ENCODE peak calls at places on chromosomes 16 and 17, in eight cellular contexts. One of them, this sample, is unnamed.

GRCh38 chr17:27379863-27380533 is 76.2 kb upstream of the KSR1 start:
- DNase-seq in RPMI7951: peak; percentile 77
- DNase-seq in prostate gland: peak; percentile 60
- DNase-seq in glomerular endothelial cell: no peak
- DNase-seq in stimulated activated CD4-positive, alpha-beta T cell treated with anti-CD3 and anti-CD28 coated beads, Interleukin-1b, Interleukin-23, amount 100 ng/mL, for 1 hour: no peak
- DNase-seq in T-helper 2 cell treated with Interferon-gamma antibody and Interleukin-4, amounts not matched to agents 5 μg/mL and 100 μg/mL, for 36 hours: no peak
- DNase-seq in HuH-7: peak; percentile 20
- DNase-seq in H1: no peak
- DNase-seq in this sample: peak; percentile 79

GRCh38 chr16:3952342-3953131 is 72.0 kb upstream of the CREBBP start:
- DNase-seq in RPMI7951: no peak
- DNase-seq in prostate gland: no peak
- DNase-seq in glomerular endothelial cell: no peak
- DNase-seq in stimulated activated CD4-positive, alpha-beta T cell treated with anti-CD3 and anti-CD28 coated beads, Interleukin-1b, Interleukin-23, amount 100 ng/mL, for 1 hour: no peak
- DNase-seq in T-helper 2 cell treated with Interferon-gamma antibody and Interleukin-4, amounts not matched to agents 5 μg/mL and 100 μg/mL, for 36 hours: no peak
- DNase-seq in HuH-7: no peak
- DNase-seq in H1: no peak
- DNase-seq in this sample: peak; percentile 20

GRCh38 chr17:8922451-8922850 is 43.1 kb downstream of the PIK3R5 start:
- DNase-seq in RPMI7951: peak; percentile 93
- DNase-seq in prostate gland: no peak
- DNase-seq in glomerular endothelial cell: peak; percentile 51
- DNase-seq in stimulated activated CD4-positive, alpha-beta T cell treated with anti-CD3 and anti-CD28 coated beads, Interleukin-1b, Interleukin-23, amount 100 ng/mL, for 1 hour: no peak
- DNase-seq in T-helper 2 cell treated with Interferon-gamma antibody and Interleukin-4, amounts not matched to agents 5 μg/mL and 100 μg/mL, for 36 hours: no peak
- DNase-seq in HuH-7: no peak
- DNase-seq in H1: no peak
- DNase-seq in this sample: peak; percentile 83

GRCh38 chr16:72131036-72131435 is 37.4 kb downstream of the DHX38 start:
- DNase-seq in RPMI7951: no peak
- DNase-seq in prostate gland: no peak
- DNase-seq in glomerular endothelial cell: no peak
- DNase-seq in stimulated activated CD4-positive, alpha-beta T cell treated with anti-CD3 and anti-CD28 coated beads, Interleukin-1b, Interleukin-23, amount 100 ng/mL, for 1 hour: no peak
- DNase-seq in T-helper 2 cell treated with Interferon-gamma antibody and Interleukin-4, amounts not matched to agents 5 μg/mL and 100 μg/mL, for 36 hours: no peak
- DNase-seq in HuH-7: no peak
- DNase-seq in H1: no peak
- DNase-seq in this sample: no peak

GRCh38 chr16:29898786-29899515 is 399 bp downstream of the SEZ6L2 start:
- DNase-seq in RPMI7951: no peak
- DNase-seq in prostate gland: no peak
- DNase-seq in glomerular endothelial cell: no peak
- DNase-seq in stimulated activated CD4-positive, alpha-beta T cell treated with anti-CD3 and anti-CD28 coated beads, Interleukin-1b, Interleukin-23, amount 100 ng/mL, for 1 hour: no peak
- DNase-seq in T-helper 2 cell treated with Interferon-gamma antibody and Interleukin-4, amounts not matched to agents 5 μg/mL and 100 μg/mL, for 36 hours: no peak
- DNase-seq in HuH-7: peak; percentile 88
- DNase-seq in H1: peak; percentile 90
- DNase-seq in this sample: peak; percentile 27

GRCh38 chr17:31216053-31216751 is 80.8 kb downstream of the OMG start:
- DNase-seq in RPMI7951: peak; percentile 56
- DNase-seq in prostate gland: no peak
- DNase-seq in glomerular endothelial cell: peak; percentile 48
- DNase-seq in stimulated activated CD4-positive, alpha-beta T cell treated with anti-CD3 and anti-CD28 coated beads, Interleukin-1b, Interleukin-23, amount 100 ng/mL, for 1 hour: no peak
- DNase-seq in T-helper 2 cell treated with Interferon-gamma antibody and Interleukin-4, amounts not matched to agents 5 μg/mL and 100 μg/mL, for 36 hours: no peak
- DNase-seq in HuH-7: no peak
- DNase-seq in H1: no peak
- DNase-seq in this sample: peak; percentile 4

GRCh38 chr16:87647431-87648185 is 45.3 kb downstream of the JPH3 start:
- DNase-seq in RPMI7951: no peak
- DNase-seq in prostate gland: no peak
- DNase-seq in glomerular endothelial cell: no peak
- DNase-seq in stimulated activated CD4-positive, alpha-beta T cell treated with anti-CD3 and anti-CD28 coated beads, Interleukin-1b, Interleukin-23, amount 100 ng/mL, for 1 hour: no peak
- DNase-seq in T-helper 2 cell treated with Interferon-gamma antibody and Interleukin-4, amounts not matched to agents 5 μg/mL and 100 μg/mL, for 36 hours: no peak
- DNase-seq in HuH-7: no peak
- DNase-seq in H1: no peak
- DNase-seq in this sample: no peak

GRCh38 chr17:8237175-8237574 is 10.7 kb downstream of the CTC1 start:
- DNase-seq in RPMI7951: no peak
- DNase-seq in prostate gland: no peak
- DNase-seq in glomerular endothelial cell: no peak
- DNase-seq in stimulated activated CD4-positive, alpha-beta T cell treated with anti-CD3 and anti-CD28 coated beads, Interleukin-1b, Interleukin-23, amount 100 ng/mL, for 1 hour: no peak
- DNase-seq in T-helper 2 cell treated with Interferon-gamma antibody and Interleukin-4, amounts not matched to agents 5 μg/mL and 100 μg/mL, for 36 hours: no peak
- DNase-seq in HuH-7: no peak
- DNase-seq in H1: no peak
- DNase-seq in this sample: no peak

GRCh38 chr17:73901661-73902415 is 257.6 kb upstream of the SDK2 start:
- DNase-seq in RPMI7951: no peak
- DNase-seq in prostate gland: peak; percentile 48
- DNase-seq in glomerular endothelial cell: no peak
- DNase-seq in stimulated activated CD4-positive, alpha-beta T cell treated with anti-CD3 and anti-CD28 coated beads, Interleukin-1b, Interleukin-23, amount 100 ng/mL, for 1 hour: no peak
- DNase-seq in T-helper 2 cell treated with Interferon-gamma antibody and Interleukin-4, amounts not matched to agents 5 μg/mL and 100 μg/mL, for 36 hours: no peak
- DNase-seq in HuH-7: no peak
- DNase-seq in H1: peak; percentile 65
- DNase-seq in this sample: peak; percentile 32

GRCh38 chr17:52027081-52027480 is 131.4 kb downstream of the CA10 start:
- DNase-seq in RPMI7951: no peak
- DNase-seq in prostate gland: no peak
- DNase-seq in glomerular endothelial cell: no peak
- DNase-seq in stimulated activated CD4-positive, alpha-beta T cell treated with anti-CD3 and anti-CD28 coated beads, Interleukin-1b, Interleukin-23, amount 100 ng/mL, for 1 hour: no peak
- DNase-seq in T-helper 2 cell treated with Interferon-gamma antibody and Interleukin-4, amounts not matched to agents 5 μg/mL and 100 μg/mL, for 36 hours: no peak
- DNase-seq in HuH-7: no peak
- DNase-seq in H1: no peak
- DNase-seq in this sample: no peak

GRCh38 chr17:44546711-44547606 is 10.3 kb upstream of the FZD2 start:
- DNase-seq in RPMI7951: peak; percentile 66
- DNase-seq in prostate gland: no peak
- DNase-seq in glomerular endothelial cell: no peak
- DNase-seq in stimulated activated CD4-positive, alpha-beta T cell treated with anti-CD3 and anti-CD28 coated beads, Interleukin-1b, Interleukin-23, amount 100 ng/mL, for 1 hour: no peak
- DNase-seq in T-helper 2 cell treated with Interferon-gamma antibody and Interleukin-4, amounts not matched to agents 5 μg/mL and 100 μg/mL, for 36 hours: no peak
- DNase-seq in HuH-7: no peak
- DNase-seq in H1: no peak
- DNase-seq in this sample: peak; percentile 40

GRCh38 chr16:77581706-77582105 is 140.6 kb upstream of the NUDT7 start:
- DNase-seq in RPMI7951: no peak
- DNase-seq in prostate gland: no peak
- DNase-seq in glomerular endothelial cell: no peak
- DNase-seq in stimulated activated CD4-positive, alpha-beta T cell treated with anti-CD3 and anti-CD28 coated beads, Interleukin-1b, Interleukin-23, amount 100 ng/mL, for 1 hour: no peak
- DNase-seq in T-helper 2 cell treated with Interferon-gamma antibody and Interleukin-4, amounts not matched to agents 5 μg/mL and 100 μg/mL, for 36 hours: no peak
- DNase-seq in HuH-7: no peak
- DNase-seq in H1: no peak
- DNase-seq in this sample: no peak

GRCh38 chr17:50918071-50918932 is 52.1 kb upstream of the TOB1 start:
- DNase-seq in RPMI7951: no peak
- DNase-seq in prostate gland: no peak
- DNase-seq in glomerular endothelial cell: no peak
- DNase-seq in stimulated activated CD4-positive, alpha-beta T cell treated with anti-CD3 and anti-CD28 coated beads, Interleukin-1b, Interleukin-23, amount 100 ng/mL, for 1 hour: no peak
- DNase-seq in T-helper 2 cell treated with Interferon-gamma antibody and Interleukin-4, amounts not matched to agents 5 μg/mL and 100 μg/mL, for 36 hours: no peak
- DNase-seq in HuH-7: no peak
- DNase-seq in H1: no peak
- DNase-seq in this sample: no peak

GRCh38 chr17:29140051-29140582 is 40.1 kb downstream of the MYO18A start:
- DNase-seq in RPMI7951: peak; percentile 80
- DNase-seq in prostate gland: peak; percentile 55
- DNase-seq in glomerular endothelial cell: no peak
- DNase-seq in stimulated activated CD4-positive, alpha-beta T cell treated with anti-CD3 and anti-CD28 coated beads, Interleukin-1b, Interleukin-23, amount 100 ng/mL, for 1 hour: peak; percentile 44
- DNase-seq in T-helper 2 cell treated with Interferon-gamma antibody and Interleukin-4, amounts not matched to agents 5 μg/mL and 100 μg/mL, for 36 hours: peak; percentile 88
- DNase-seq in HuH-7: no peak
- DNase-seq in H1: peak; percentile 79
- DNase-seq in this sample: peak; percentile 70

GRCh38 chr16:1156111-1156982 is 3.4 kb downstream of the CACNA1H start:
- DNase-seq in RPMI7951: no peak
- DNase-seq in prostate gland: no peak
- DNase-seq in glomerular endothelial cell: no peak
- DNase-seq in stimulated activated CD4-positive, alpha-beta T cell treated with anti-CD3 and anti-CD28 coated beads, Interleukin-1b, Interleukin-23, amount 100 ng/mL, for 1 hour: no peak
- DNase-seq in T-helper 2 cell treated with Interferon-gamma antibody and Interleukin-4, amounts not matched to agents 5 μg/mL and 100 μg/mL, for 36 hours: no peak
- DNase-seq in HuH-7: no peak
- DNase-seq in H1: no peak
- DNase-seq in this sample: no peak

GRCh38 chr17:58329808-58330543 is 1.4 kb upstream of the TSPOAP1 start:
- DNase-seq in RPMI7951: no peak
- DNase-seq in prostate gland: no peak
- DNase-seq in glomerular endothelial cell: no peak
- DNase-seq in stimulated activated CD4-positive, alpha-beta T cell treated with anti-CD3 and anti-CD28 coated beads, Interleukin-1b, Interleukin-23, amount 100 ng/mL, for 1 hour: no peak
- DNase-seq in T-helper 2 cell treated with Interferon-gamma antibody and Interleukin-4, amounts not matched to agents 5 μg/mL and 100 μg/mL, for 36 hours: peak; percentile 70
- DNase-seq in HuH-7: no peak
- DNase-seq in H1: no peak
- DNase-seq in this sample: no peak

GRCh38 chr17:9021158-9021984 is at the start of gene NTN1:
- DNase-seq in RPMI7951: peak; percentile 21
- DNase-seq in prostate gland: peak; percentile 53
- DNase-seq in glomerular endothelial cell: no peak
- DNase-seq in stimulated activated CD4-positive, alpha-beta T cell treated with anti-CD3 and anti-CD28 coated beads, Interleukin-1b, Interleukin-23, amount 100 ng/mL, for 1 hour: no peak
- DNase-seq in T-helper 2 cell treated with Interferon-gamma antibody and Interleukin-4, amounts not matched to agents 5 μg/mL and 100 μg/mL, for 36 hours: peak; percentile 70
- DNase-seq in HuH-7: peak; percentile 61
- DNase-seq in H1: peak; percentile 77
- DNase-seq in this sample: peak; percentile 69

GRCh38 chr16:11612110-11612981 is 25.6 kb upstream of the LITAF start:
- DNase-seq in RPMI7951: no peak
- DNase-seq in prostate gland: no peak
- DNase-seq in glomerular endothelial cell: no peak
- DNase-seq in stimulated activated CD4-positive, alpha-beta T cell treated with anti-CD3 and anti-CD28 coated beads, Interleukin-1b, Interleukin-23, amount 100 ng/mL, for 1 hour: no peak
- DNase-seq in T-helper 2 cell treated with Interferon-gamma antibody and Interleukin-4, amounts not matched to agents 5 μg/mL and 100 μg/mL, for 36 hours: no peak
- DNase-seq in HuH-7: peak; percentile 59
- DNase-seq in H1: no peak
- DNase-seq in this sample: no peak

GRCh38 chr16:71499775-71500364 is 10.7 kb upstream of the ZNF19 start:
- DNase-seq in RPMI7951: peak; percentile 58
- DNase-seq in prostate gland: peak; percentile 36
- DNase-seq in glomerular endothelial cell: no peak
- DNase-seq in stimulated activated CD4-positive, alpha-beta T cell treated with anti-CD3 and anti-CD28 coated beads, Interleukin-1b, Interleukin-23, amount 100 ng/mL, for 1 hour: no peak
- DNase-seq in T-helper 2 cell treated with Interferon-gamma antibody and Interleukin-4, amounts not matched to agents 5 μg/mL and 100 μg/mL, for 36 hours: peak; percentile 30
- DNase-seq in HuH-7: peak; percentile 70
- DNase-seq in H1: peak; percentile 60
- DNase-seq in this sample: peak; percentile 44

GRCh38 chr17:27647755-27648154 is 16.8 kb downstream of the LGALS9 start:
- DNase-seq in RPMI7951: no peak
- DNase-seq in prostate gland: no peak
- DNase-seq in glomerular endothelial cell: no peak
- DNase-seq in stimulated activated CD4-positive, alpha-beta T cell treated with anti-CD3 and anti-CD28 coated beads, Interleukin-1b, Interleukin-23, amount 100 ng/mL, for 1 hour: no peak
- DNase-seq in T-helper 2 cell treated with Interferon-gamma antibody and Interleukin-4, amounts not matched to agents 5 μg/mL and 100 μg/mL, for 36 hours: no peak
- DNase-seq in HuH-7: no peak
- DNase-seq in H1: no peak
- DNase-seq in this sample: no peak

GRCh38 chr16:1766231-1766630 is 5.1 kb downstream of the NME3 start:
- DNase-seq in RPMI7951: no peak
- DNase-seq in prostate gland: no peak
- DNase-seq in glomerular endothelial cell: no peak
- DNase-seq in stimulated activated CD4-positive, alpha-beta T cell treated with anti-CD3 and anti-CD28 coated beads, Interleukin-1b, Interleukin-23, amount 100 ng/mL, for 1 hour: no peak
- DNase-seq in T-helper 2 cell treated with Interferon-gamma antibody and Interleukin-4, amounts not matched to agents 5 μg/mL and 100 μg/mL, for 36 hours: no peak
- DNase-seq in HuH-7: no peak
- DNase-seq in H1: no peak
- DNase-seq in this sample: no peak

GRCh38 chr17:33404070-33404770 is 111.1 kb upstream of the ASIC2 start:
- DNase-seq in RPMI7951: no peak
- DNase-seq in prostate gland: no peak
- DNase-seq in glomerular endothelial cell: no peak
- DNase-seq in stimulated activated CD4-positive, alpha-beta T cell treated with anti-CD3 and anti-CD28 coated beads, Interleukin-1b, Interleukin-23, amount 100 ng/mL, for 1 hour: no peak
- DNase-seq in T-helper 2 cell treated with Interferon-gamma antibody and Interleukin-4, amounts not matched to agents 5 μg/mL and 100 μg/mL, for 36 hours: no peak
- DNase-seq in HuH-7: no peak
- DNase-seq in H1: no peak
- DNase-seq in this sample: no peak

GRCh38 chr17:81858967-81859905 is 1.1 kb downstream of the P4HB start:
- DNase-seq in RPMI7951: no peak
- DNase-seq in prostate gland: no peak
- DNase-seq in glomerular endothelial cell: no peak
- DNase-seq in stimulated activated CD4-positive, alpha-beta T cell treated with anti-CD3 and anti-CD28 coated beads, Interleukin-1b, Interleukin-23, amount 100 ng/mL, for 1 hour: no peak
- DNase-seq in T-helper 2 cell treated with Interferon-gamma antibody and Interleukin-4, amounts not matched to agents 5 μg/mL and 100 μg/mL, for 36 hours: no peak
- DNase-seq in HuH-7: peak; percentile 24
- DNase-seq in H1: no peak
- DNase-seq in this sample: no peak

GRCh38 chr16:66472961-66473610 is 46.0 kb downstream of the BEAN1 start:
- DNase-seq in RPMI7951: no peak
- DNase-seq in prostate gland: no peak
- DNase-seq in glomerular endothelial cell: no peak
- DNase-seq in stimulated activated CD4-positive, alpha-beta T cell treated with anti-CD3 and anti-CD28 coated beads, Interleukin-1b, Interleukin-23, amount 100 ng/mL, for 1 hour: no peak
- DNase-seq in T-helper 2 cell treated with Interferon-gamma antibody and Interleukin-4, amounts not matched to agents 5 μg/mL and 100 μg/mL, for 36 hours: no peak
- DNase-seq in HuH-7: no peak
- DNase-seq in H1: no peak
- DNase-seq in this sample: no peak

GRCh38 chr17:48618366-48618896 is 3.3 kb upstream of the HOXB8 start:
- DNase-seq in RPMI7951: peak; percentile 77
- DNase-seq in prostate gland: peak; percentile 87
- DNase-seq in glomerular endothelial cell: no peak
- DNase-seq in stimulated activated CD4-positive, alpha-beta T cell treated with anti-CD3 and anti-CD28 coated beads, Interleukin-1b, Interleukin-23, amount 100 ng/mL, for 1 hour: peak; percentile 38
- DNase-seq in T-helper 2 cell treated with Interferon-gamma antibody and Interleukin-4, amounts not matched to agents 5 μg/mL and 100 μg/mL, for 36 hours: peak; percentile 74
- DNase-seq in HuH-7: peak; percentile 99
- DNase-seq in H1: peak; percentile 95
- DNase-seq in this sample: peak; percentile 84

GRCh38 chr17:79023886-79024771 is at the start of gene C1QTNF1:
- DNase-seq in RPMI7951: peak; percentile 64
- DNase-seq in prostate gland: no peak
- DNase-seq in glomerular endothelial cell: no peak
- DNase-seq in stimulated activated CD4-positive, alpha-beta T cell treated with anti-CD3 and anti-CD28 coated beads, Interleukin-1b, Interleukin-23, amount 100 ng/mL, for 1 hour: no peak
- DNase-seq in T-helper 2 cell treated with Interferon-gamma antibody and Interleukin-4, amounts not matched to agents 5 μg/mL and 100 μg/mL, for 36 hours: peak; percentile 20
- DNase-seq in HuH-7: no peak
- DNase-seq in H1: peak; percentile 77
- DNase-seq in this sample: peak; percentile 70

GRCh38 chr17:57839571-57839923 is 10.3 kb downstream of the MRPS23 start:
- DNase-seq in RPMI7951: no peak
- DNase-seq in prostate gland: peak; percentile 24
- DNase-seq in glomerular endothelial cell: no peak
- DNase-seq in stimulated activated CD4-positive, alpha-beta T cell treated with anti-CD3 and anti-CD28 coated beads, Interleukin-1b, Interleukin-23, amount 100 ng/mL, for 1 hour: no peak
- DNase-seq in T-helper 2 cell treated with Interferon-gamma antibody and Interleukin-4, amounts not matched to agents 5 μg/mL and 100 μg/mL, for 36 hours: no peak
- DNase-seq in HuH-7: no peak
- DNase-seq in H1: no peak
- DNase-seq in this sample: no peak

GRCh38 chr17:15456972-15457722 is 10.3 kb downstream of the CDRT4 start:
- DNase-seq in RPMI7951: peak; percentile 95
- DNase-seq in prostate gland: no peak
- DNase-seq in glomerular endothelial cell: no peak
- DNase-seq in stimulated activated CD4-positive, alpha-beta T cell treated with anti-CD3 and anti-CD28 coated beads, Interleukin-1b, Interleukin-23, amount 100 ng/mL, for 1 hour: no peak
- DNase-seq in T-helper 2 cell treated with Interferon-gamma antibody and Interleukin-4, amounts not matched to agents 5 μg/mL and 100 μg/mL, for 36 hours: no peak
- DNase-seq in HuH-7: no peak
- DNase-seq in H1: no peak
- DNase-seq in this sample: peak; percentile 76

GRCh38 chr17:78316867-78317816 is 42.7 kb downstream of the SOCS3 start:
- DNase-seq in RPMI7951: no peak
- DNase-seq in prostate gland: peak; percentile 25
- DNase-seq in glomerular endothelial cell: no peak
- DNase-seq in stimulated activated CD4-positive, alpha-beta T cell treated with anti-CD3 and anti-CD28 coated beads, Interleukin-1b, Interleukin-23, amount 100 ng/mL, for 1 hour: no peak
- DNase-seq in T-helper 2 cell treated with Interferon-gamma antibody and Interleukin-4, amounts not matched to agents 5 μg/mL and 100 μg/mL, for 36 hours: no peak
- DNase-seq in HuH-7: peak; percentile 84
- DNase-seq in H1: peak; percentile 77
- DNase-seq in this sample: peak; percentile 51

GRCh38 chr16:1102921-1103648 is 7.0 kb upstream of the C1QTNF8 start:
- DNase-seq in RPMI7951: no peak
- DNase-seq in prostate gland: peak; percentile 32
- DNase-seq in glomerular endothelial cell: no peak
- DNase-seq in stimulated activated CD4-positive, alpha-beta T cell treated with anti-CD3 and anti-CD28 coated beads, Interleukin-1b, Interleukin-23, amount 100 ng/mL, for 1 hour: peak; percentile 30
- DNase-seq in T-helper 2 cell treated with Interferon-gamma antibody and Interleukin-4, amounts not matched to agents 5 μg/mL and 100 μg/mL, for 36 hours: peak; percentile 60
- DNase-seq in HuH-7: peak; percentile 74
- DNase-seq in H1: peak; percentile 94
- DNase-seq in this sample: peak; percentile 58

GRCh38 chr17:45087496-45087975 is 26.4 kb downstream of the NMT1 start:
- DNase-seq in RPMI7951: no peak
- DNase-seq in prostate gland: peak; percentile 43
- DNase-seq in glomerular endothelial cell: no peak
- DNase-seq in stimulated activated CD4-positive, alpha-beta T cell treated with anti-CD3 and anti-CD28 coated beads, Interleukin-1b, Interleukin-23, amount 100 ng/mL, for 1 hour: no peak
- DNase-seq in T-helper 2 cell treated with Interferon-gamma antibody and Interleukin-4, amounts not matched to agents 5 μg/mL and 100 μg/mL, for 36 hours: no peak
- DNase-seq in HuH-7: no peak
- DNase-seq in H1: no peak
- DNase-seq in this sample: no peak